ENCODE peak calls at places on chromosome 11, in eight cellular contexts. W, J, L, D, U, K, C and X are unnamed samples.

GRCh38 chr11:61872935-61873565 is 18.3 kb downstream of the FADS3 start:
- DNase-seq in W (no peak), J (no peak), L (no peak), D (no peak), U (no peak), K (no peak), C (no peak), X (no peak)

GRCh38 chr11:80417681-80418080 is 976.9 kb upstream of the TENM4 start:
- DNase-seq in W (no peak), J (no peak), L (no peak), D (no peak), U (no peak), K (no peak), C (no peak), X (no peak)

GRCh38 chr11:42397483-42397882 is 914.3 kb upstream of the API5 start:
- DNase-seq in W (no peak), J (no peak), L (no peak), D (no peak), U (no peak), K (no peak), C (no peak), X (no peak)

GRCh38 chr11:28566643-28567042 is 458.5 kb downstream of the METTL15 start:
- DNase-seq in W (no peak), J (peak; percentile 1), L (peak; percentile 13), D (peak; percentile 52), U (no peak), K (peak; percentile 67), C (peak; percentile 23), X (peak; percentile 57)

GRCh38 chr11:6817668-6818067 is 18.2 kb upstream of the OR6A2 start:
- DNase-seq in W (no peak), J (no peak), L (no peak), D (no peak), U (no peak), K (no peak), C (no peak), X (no peak)

GRCh38 chr11:45388472-45388871 is 102.3 kb upstream of the SYT13 start:
- DNase-seq in W (no peak), J (no peak), L (no peak), D (no peak), U (no peak), K (no peak), C (no peak), X (no peak)

GRCh38 chr11:12276356-12276755 is 101.0 kb upstream of the PARVA start:
- DNase-seq in W (peak; percentile 10), J (no peak), L (no peak), D (no peak), U (no peak), K (no peak), C (no peak), X (peak; percentile 18)

GRCh38 chr11:2912498-2912897 is 16.7 kb downstream of the PHLDA2 start:
- DNase-seq in W (peak; percentile 97), J (peak; percentile 67), L (peak; percentile 95), D (peak; percentile 87), U (no peak), K (no peak), C (peak; percentile 87), X (no peak)

GRCh38 chr11:102004220-102004619 is 43.0 kb upstream of the CFAP300 start:
- DNase-seq in W (no peak), J (no peak), L (no peak), D (no peak), U (no peak), K (no peak), C (no peak), X (no peak)

GRCh38 chr11:109015283-109015682 is 350.4 kb downstream of the DDX10 start:
- DNase-seq in W (no peak), J (no peak), L (no peak), D (no peak), U (no peak), K (no peak), C (no peak), X (no peak)

GRCh38 chr11:72828081-72828567 is 13.9 kb downstream of the ATG16L2 start:
- DNase-seq in W (peak; percentile 61), J (no peak), L (no peak), D (no peak), U (no peak), K (no peak), C (no peak), X (no peak)

GRCh38 chr11:7571640-7572000 is 57.8 kb downstream of the PPFIBP2 start:
- DNase-seq in W (peak; percentile 74), J (peak; percentile 70), L (peak; percentile 82), D (peak; percentile 51), U (no peak), K (no peak), C (peak; percentile 59), X (no peak)

DNA sequence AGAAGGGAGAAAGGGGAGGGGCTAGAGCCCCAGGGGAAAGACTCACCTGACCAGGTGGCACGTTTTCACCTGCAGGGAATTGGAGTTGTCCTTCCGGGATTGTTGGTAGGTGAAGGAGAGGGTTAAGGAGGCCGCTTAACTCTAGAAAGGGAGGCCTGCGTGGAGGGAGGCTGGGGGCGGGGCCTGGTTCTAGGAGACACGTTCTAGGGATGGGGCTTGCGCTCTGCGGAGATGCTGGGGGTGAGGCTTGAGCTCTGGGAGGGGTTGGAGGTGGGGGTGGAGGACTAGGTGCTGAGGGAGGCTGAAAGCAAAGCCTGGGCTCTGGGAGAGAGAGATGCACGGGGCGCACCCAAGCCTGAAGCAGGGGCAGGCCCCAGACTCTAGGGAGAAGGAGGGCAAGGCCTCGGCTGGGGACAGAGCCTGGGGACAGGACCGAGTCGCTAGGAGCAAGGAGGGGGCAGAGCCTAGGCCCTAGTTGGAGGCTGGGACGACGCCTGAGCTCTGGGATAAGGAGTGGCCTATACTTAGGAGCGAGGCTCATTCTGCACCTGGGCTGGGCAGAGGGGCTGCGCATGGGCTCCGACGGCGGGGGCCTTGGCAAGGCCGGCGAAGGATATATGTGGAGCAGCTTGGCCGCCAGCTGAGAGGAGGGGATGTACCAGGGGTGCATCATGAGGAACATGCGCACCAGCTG is 2.4 kb downstream of the RASGRP2 start:
- DNase-seq in W (no peak), J (no peak), L (no peak), D (no peak), U (no peak), K (peak; percentile 84), C (peak; percentile 25), X (no peak)
- H3K4me3 ChIP-seq in W (no peak overlapping the region), J (no peak overlapping the region), L (peak overlapping the region; percentile 56), D (no peak overlapping the region), U (peak overlapping the region; percentile 61), K (peak overlapping the region; percentile 76), C (no peak overlapping the region), X (peak overlapping the region; percentile 45)

GRCh38 chr11:118927554-118928107 is 1.9 kb upstream of the BCL9L start:
- DNase-seq in W (no peak), J (no peak), L (no peak), D (no peak), U (no peak), K (no peak), C (no peak), X (no peak)

GRCh38 chr11:118921929-118922744 is 3.6 kb downstream of the BCL9L start:
- DNase-seq in W (peak; percentile 91), J (peak; percentile 80), L (peak; percentile 81), D (no peak), U (no peak), K (peak; percentile 83), C (no peak), X (peak; percentile 88)

GRCh38 chr11:118923721-118924587 is 1.8 kb downstream of the BCL9L start:
- DNase-seq in W (peak; percentile 53), J (no peak), L (peak; percentile 43), D (no peak), U (no peak), K (no peak), C (peak; percentile 30), X (no peak)

GRCh38 chr11:118922745-118923627 is 2.7 kb downstream of the BCL9L start:
- DNase-seq in W (no peak), J (peak; percentile 15), L (no peak), D (no peak), U (no peak), K (peak; percentile 72), C (no peak), X (no peak)

GRCh38 chr11:118924591-118925585 is 838 bp downstream of the BCL9L start:
- DNase-seq in W (peak; percentile 72), J (peak; percentile 90), L (peak; percentile 64), D (no peak), U (no peak), K (peak; percentile 92), C (peak; percentile 68), X (peak; percentile 81)
- H3K9me3 ChIP-seq in W (no peaks in the 10 kb centered on the region), J (no peaks in the 10 kb centered on the region), L (no peaks in the 10 kb centered on the region), D (no peaks in the 10 kb centered on the region), U (no peaks in the 10 kb centered on the region), K (no peaks in the 10 kb centered on the region), C (no peaks in the 10 kb centered on the region), X (no peaks in the 10 kb centered on the region)

GRCh38 chr11:134252539-134253188 is 488 bp downstream of the THYN1 start:
- DNase-seq in W (peak; percentile 26), J (peak; percentile 60), L (no peak), D (no peak), U (no peak), K (peak; percentile 82), C (no peak), X (no peak)
- TF ChIP-seq POLR2AphosphoS5 in W (no peak), J (no peak), L (no peak), D (no peak), U (no peak), K (no peak), C (no peak), X (no peak)

GRCh38 chr11:77634724-77635123 is 2.9 kb downstream of the CLNS1A start:
- DNase-seq in W (no peak), J (no peak), L (no peak), D (no peak), U (no peak), K (no peak), C (peak; percentile 58), X (no peak)

GRCh38 chr11:77633856-77634425 is 3.7 kb downstream of the CLNS1A start:
- DNase-seq in W (peak; percentile 40), J (no peak), L (no peak), D (no peak), U (no peak), K (no peak), C (no peak), X (no peak)

GRCh38 chr11:77630311-77630710 is 7.3 kb downstream of the CLNS1A start:
- DNase-seq in W (no peak), J (no peak), L (no peak), D (no peak), U (no peak), K (no peak), C (no peak), X (no peak)
- H3K4me3 ChIP-seq in W (no peak overlapping the region), J (no peak overlapping the region), L (no peak overlapping the region), D (no peak overlapping the region), U (no peak overlapping the region), K (no peak overlapping the region), C (no peak overlapping the region), X (no peak overlapping the region)